ENCODE peak calls at places on chromosomes 16 and 17, in ten cellular contexts. U, K, A, H, S, M, B, Q, J and V are unnamed samples.
A peak's percentile ranks its signal among the peaks of the same experiment; 100 is the strongest.

GRCh38 chr17:74677558-74678466 is 34.9 kb downstream of the CD300LF start:
- DNase-seq in U (peak; percentile 59), K (no peak), A (no peak), H (peak; percentile 38), S (no peak), M (no peak), B (no peak), Q (peak; percentile 53), J (no peak), V (no peak)

GRCh38 chr17:43814026-43814425 is 18.9 kb downstream of the MPP3 start:
- DNase-seq in U (peak; percentile 47), K (no peak), A (no peak), H (no peak), S (no peak), M (no peak), B (no peak), Q (no peak), J (no peak), V (no peak)

GRCh38 chr17:48348352-48348751 is 81.7 kb downstream of the SKAP1 start:
- DNase-seq in U (no peak), K (no peak), A (no peak), H (no peak), S (no peak), M (no peak), B (no peak), Q (no peak), J (no peak), V (no peak)

GRCh38 chr17:66507103-66507923 is 204.9 kb downstream of the PRKCA start:
- DNase-seq in U (peak; percentile 15), K (no peak), A (no peak), H (no peak), S (no peak), M (no peak), B (no peak), Q (no peak), J (peak; percentile 84), V (peak; percentile 46)

GRCh38 chr17:36089888-36090836 is at the start of gene CCL3:
- DNase-seq in U (no peak), K (peak; percentile 38), A (peak; percentile 42), H (no peak), S (no peak), M (peak; percentile 64), B (no peak), Q (no peak), J (no peak), V (no peak)

GRCh38 chr16:50833929-50834328 is 92.0 kb downstream of the CYLD start:
- DNase-seq in U (no peak), K (no peak), A (no peak), H (no peak), S (no peak), M (no peak), B (no peak), Q (no peak), J (no peak), V (no peak)

GRCh38 chr17:39739020-39739884 is 1.5 kb downstream of the GRB7 start:
- DNase-seq in U (peak; percentile 85), K (no peak), A (no peak), H (no peak), S (no peak), M (no peak), B (no peak), Q (peak; percentile 88), J (no peak), V (no peak)

GRCh38 chr17:8904201-8904600 is 36.7 kb upstream of the PIK3R6 start:
- DNase-seq in U (no peak), K (no peak), A (no peak), H (no peak), S (no peak), M (no peak), B (no peak), Q (no peak), J (no peak), V (no peak)

GRCh38 chr16:87946596-87947350 is 4.5 kb upstream of the BANP start:
- DNase-seq in U (no peak), K (no peak), A (no peak), H (no peak), S (no peak), M (no peak), B (no peak), Q (no peak), J (no peak), V (no peak)

GRCh38 chr17:66925811-66926500 is 38.6 kb upstream of the CACNG4 start:
- DNase-seq in U (no peak), K (no peak), A (no peak), H (no peak), S (no peak), M (no peak), B (no peak), Q (peak; percentile 9), J (no peak), V (no peak)

GRCh38 chr16:8370374-8371015 is 219.8 kb downstream of the TMEM114 start:
- DNase-seq in U (peak; percentile 10), K (no peak), A (no peak), H (no peak), S (no peak), M (no peak), B (no peak), Q (no peak), J (peak; percentile 3), V (no peak)

GRCh38 chr16:1923299-1924034 is 5.3 kb upstream of the HS3ST6 start:
- DNase-seq in U (peak; percentile 88), K (no peak), A (no peak), H (no peak), S (no peak), M (no peak), B (no peak), Q (no peak), J (no peak), V (no peak)

GRCh38 chr16:4093495-4094137 is 22.6 kb downstream of the ADCY9 start:
- DNase-seq in U (no peak), K (no peak), A (no peak), H (no peak), S (no peak), M (no peak), B (no peak), Q (no peak), J (no peak), V (no peak)

GRCh38 chr17:13337864-13338371 is 263.8 kb downstream of the HS3ST3A1 start:
- DNase-seq in U (peak; percentile 30), K (no peak), A (no peak), H (no peak), S (no peak), M (peak; percentile 26), B (no peak), Q (peak; percentile 17), J (peak; percentile 67), V (peak; percentile 20)

GRCh38 chr17:55898195-55898594 is 147.3 kb downstream of the PCTP start:
- DNase-seq in U (no peak), K (no peak), A (no peak), H (no peak), S (no peak), M (no peak), B (no peak), Q (no peak), J (no peak), V (no peak)

GRCh38 chr17:45578516-45579455 is 88.3 kb upstream of the PLEKHM1 start:
- DNase-seq in U (no peak), K (no peak), A (no peak), H (no peak), S (no peak), M (no peak), B (no peak), Q (no peak), J (no peak), V (no peak)

GRCh38 chr17:27332052-27332403 is 38.1 kb downstream of the WSB1 start:
- DNase-seq in U (no peak), K (no peak), A (no peak), H (no peak), S (no peak), M (no peak), B (no peak), Q (no peak), J (no peak), V (no peak)

GRCh38 chr17:32634167-32634566 is 147.4 kb downstream of the CDK5R1 start:
- DNase-seq in U (no peak), K (no peak), A (no peak), H (no peak), S (no peak), M (no peak), B (no peak), Q (no peak), J (no peak), V (no peak)

GRCh38 chr16:12735805-12736204 is 67.9 kb downstream of the CPPED1 start:
- DNase-seq in U (no peak), K (no peak), A (no peak), H (no peak), S (no peak), M (no peak), B (no peak), Q (no peak), J (no peak), V (no peak)